ENCODE peak calls at places on chromosomes 12 and 14, in four cellular contexts. E is adrenal gland, Z is stomach, Q is testis. D is an unnamed sample.
A peak's percentile ranks its signal among the peaks of the same experiment; 100 is the strongest.

GRCh38 chr14:33611405-33612183 is 339.3 kb downstream of the EGLN3 start:
- DNase-seq in E (no peak), Z (no peak), Q (no peak), D (no peak)

GRCh38 chr14:73457935-73458218 is 469 bp downstream of the NUMB start:
- DNase-seq in Z (peak; percentile 45), E (peak; percentile 42), Q (peak; percentile 50), D (peak; percentile 58)

GRCh38 chr12:12007001-12007712 is 63.6 kb upstream of the BCL2L14 start:
- DNase-seq in E (no peak), Z (no peak), Q (no peak), D (no peak)

GRCh38 chr12:85092814-85093370 is 56.7 kb downstream of the LRRIQ1 start:
- DNase-seq in Q (no peak), Z (no peak), E (no peak), D (no peak)

GRCh38 chr12:59389968-59390576 is 205.8 kb upstream of the SLC16A7 start:
- DNase-seq in E (no peak), Q (no peak), Z (no peak), D (no peak)

GRCh38 chr12:31324116-31324844 is 1.7 kb downstream of the SINHCAF start:
- DNase-seq in E (peak; percentile 80), Z (peak; percentile 83), Q (peak; percentile 76), D (peak; percentile 81)

GRCh38 chr12:113080692-113081091 is 24.2 kb downstream of the DTX1 start:
- DNase-seq in E (peak; percentile 50), Q (peak; percentile 63), Z (no peak), D (no peak)

GRCh38 chr12:50825372-50825838 is 17.3 kb upstream of the TMPRSS12 start:
- DNase-seq in E (peak; percentile 40), Q (no peak), Z (no peak), D (no peak)

GRCh38 chr12:28191690-28192089 is 1.4 kb downstream of the CCDC91 start:
- DNase-seq in E (no peak), Q (peak; percentile 16), Z (no peak), D (peak; percentile 8)

GRCh38 chr14:72682188-72682587 is 211.7 kb downstream of the DPF3 start:
- DNase-seq in Q (no peak), Z (no peak), E (no peak), D (no peak)

GRCh38 chr12:67981236-67982164 is 7.7 kb upstream of the IFNG-AS1 start:
- DNase-seq in Z (no peak), Q (peak; percentile 32), E (peak; percentile 61), D (no peak)

GRCh38 chr12:109186993-109187653 is 70.7 kb downstream of the ACACB start:
- DNase-seq in Z (no peak), Q (no peak), E (no peak), D (no peak)

GRCh38 chr12:47744005-47744651 is 14.6 kb downstream of the RAPGEF3 start:
- DNase-seq in E (peak; percentile 30), Z (peak; percentile 83), Q (no peak), D (peak; percentile 83)

GRCh38 chr12:103635419-103635818 is 48.3 kb downstream of the STAB2 start:
- DNase-seq in Q (no peak), Z (no peak), E (no peak), D (no peak)

GRCh38 chr14:75993567-75994041 is 8.0 kb downstream of the IFT43 start:
- DNase-seq in E (no peak), Z (no peak), Q (no peak), D (no peak)

GRCh38 chr12:120775862-120776552 is 50.4 kb downstream of the ACADS start:
- DNase-seq in Q (no peak), Z (no peak), E (no peak), D (no peak)

GRCh38 chr14:55446127-55446736 is 5.8 kb upstream of the TBPL2 start:
- DNase-seq in Z (peak; percentile 53), Q (peak; percentile 85), E (peak; percentile 88), D (peak; percentile 60)

GRCh38 chr12:42982828-42983227 is 393.3 kb upstream of the PRICKLE1 start:
- DNase-seq in E (no peak), Q (no peak), Z (no peak), D (no peak)

GRCh38 chr12:104971276-104971675 is 13.2 kb upstream of the SLC41A2 start:
- DNase-seq in Q (no peak), Z (no peak), E (no peak), D (no peak)

GRCh38 chr12:50117057-50117622 is 5.1 kb downstream of the COX14 start:
- DNase-seq in Z (no peak), E (peak; percentile 43), Q (no peak), D (no peak)

GRCh38 chr14:21382886-21383847 is 652 bp downstream of the SUPT16H start:
- DNase-seq in E (peak; percentile 60), Q (peak; percentile 62), Z (peak; percentile 30), D (peak; percentile 36)

GRCh38 chr14:23483216-23483854 is 13.8 kb downstream of the NGDN start:
- DNase-seq in E (no peak), Q (peak; percentile 28), Z (no peak), D (no peak)

GRCh38 chr12:61916856-61917255 is 343.3 kb upstream of the USP15 start:
- DNase-seq in Q (no peak), E (no peak), Z (no peak), D (no peak)

GRCh38 chr14:91654836-91655235 is 77.0 kb downstream of the CATSPERB start:
- DNase-seq in Q (no peak), Z (no peak), E (no peak), D (no peak)

GRCh38 chr12:104667139-104667538 is 210.4 kb downstream of the CHST11 start:
- DNase-seq in Q (no peak), Z (no peak), E (peak; percentile 72), D (no peak)

GRCh38 chr12:65825573-65826512 is 1.6 kb downstream of the HMGA2 start:
- DNase-seq in Z (peak; percentile 45), E (peak; percentile 14), Q (no peak), D (peak; percentile 33)

GRCh38 chr12:124683330-124683662 is 115.9 kb upstream of the NCOR2 start:
- DNase-seq in Q (no peak), Z (peak; percentile 72), E (no peak), D (peak; percentile 51)

GRCh38 chr14:52299692-52300278 is 14.3 kb upstream of the PTGER2 start:
- DNase-seq in Z (no peak), Q (no peak), E (peak; percentile 20), D (no peak)

GRCh38 chr12:41576925-41577324 is 388.8 kb downstream of the PDZRN4 start:
- DNase-seq in Q (no peak), E (no peak), Z (no peak), D (no peak)

GRCh38 chr14:99432491-99432890 is 48.2 kb downstream of the SETD3 start:
- DNase-seq in Q (no peak), Z (no peak), E (no peak), D (no peak)

GRCh38 chr14:85565862-85566296 is 35.9 kb downstream of the FLRT2 start:
- DNase-seq in Q (no peak), E (no peak), Z (no peak), D (no peak)

GRCh38 chr12:29589852-29590251 is 92.4 kb upstream of the OVCH1 start:
- DNase-seq in Q (no peak), Z (no peak), E (no peak), D (no peak)

GRCh38 chr12:6378709-6379427 is 3.5 kb upstream of the SCNN1A start:
- DNase-seq in E (no peak), Q (no peak), Z (no peak), D (no peak)

GRCh38 chr14:69842671-69843407 is 36.4 kb upstream of the SMOC1 start:
- DNase-seq in Z (no peak), Q (no peak), E (no peak), D (no peak)

GRCh38 chr14:86505808-86506207 is 975.9 kb downstream of the FLRT2 start:
- DNase-seq in Q (no peak), Z (no peak), E (no peak), D (no peak)

GRCh38 chr12:53220857-53221202 is 11.2 kb downstream of the RARG start:
- DNase-seq in Q (peak; percentile 90), E (peak; percentile 94), Z (peak; percentile 89), D (peak; percentile 92)

GRCh38 chr14:90109858-90110257 is 48.1 kb downstream of the KCNK13 start:
- DNase-seq in Q (no peak), E (no peak), Z (no peak), D (no peak)

GRCh38 chr12:49832836-49833421 is 4.7 kb upstream of the NCKAP5L start:
- DNase-seq in Q (no peak), Z (no peak), E (no peak), D (no peak)

GRCh38 chr14:20343092-20343854 is at the start of gene PARP2:
- DNase-seq in Z (peak; percentile 95), E (peak; percentile 98), Q (peak; percentile 97), D (peak; percentile 96)
- TF ChIP-seq POLR2A in Z (no peak), E (peak; percentile 98), Q (no peak), D (peak; percentile 93)

DNA sequence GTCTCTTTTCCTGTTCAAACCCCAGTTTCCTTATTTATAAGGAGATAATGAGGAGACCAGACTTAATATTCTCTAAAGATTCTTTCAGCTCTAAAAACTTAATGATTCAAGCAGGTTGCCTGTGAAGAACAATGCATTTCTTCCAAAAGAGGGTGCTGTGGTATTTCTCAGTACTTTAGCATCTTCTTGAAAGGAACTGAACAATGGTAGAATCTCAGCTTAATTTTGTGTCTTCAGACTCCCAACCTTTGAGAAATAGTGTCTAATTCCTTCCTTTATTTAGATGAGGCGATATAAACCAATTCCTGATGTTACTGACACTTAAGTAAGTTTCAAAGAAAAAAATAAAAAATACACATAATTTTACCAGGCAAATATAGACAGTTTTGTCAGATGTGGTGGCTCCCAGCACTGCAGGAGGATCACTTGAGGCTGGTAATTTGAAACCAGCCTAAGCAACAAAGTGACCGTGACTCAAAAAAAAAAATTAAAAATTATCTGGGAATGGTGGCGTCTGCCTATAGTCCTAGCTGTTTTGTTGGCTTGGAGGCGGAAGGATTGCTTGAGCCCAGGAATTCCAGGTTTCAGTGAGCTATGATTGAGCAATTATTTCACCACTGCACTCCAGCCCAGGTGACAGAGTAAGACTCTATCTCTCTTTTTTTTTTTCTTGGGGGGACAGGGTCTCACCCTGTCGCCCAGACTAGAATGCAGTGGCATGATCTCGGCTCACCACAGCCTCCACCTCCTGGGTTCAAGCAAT is 76.9 kb upstream of the PSMA6 start:
- DNase-seq in Z (no peak), E (no peak), Q (no peak), D (no peak)
- TF ChIP-seq CTCF in Z (peak; percentile 21), E (peak; percentile 28), Q (no peak), D (peak; percentile 42)

DNA sequence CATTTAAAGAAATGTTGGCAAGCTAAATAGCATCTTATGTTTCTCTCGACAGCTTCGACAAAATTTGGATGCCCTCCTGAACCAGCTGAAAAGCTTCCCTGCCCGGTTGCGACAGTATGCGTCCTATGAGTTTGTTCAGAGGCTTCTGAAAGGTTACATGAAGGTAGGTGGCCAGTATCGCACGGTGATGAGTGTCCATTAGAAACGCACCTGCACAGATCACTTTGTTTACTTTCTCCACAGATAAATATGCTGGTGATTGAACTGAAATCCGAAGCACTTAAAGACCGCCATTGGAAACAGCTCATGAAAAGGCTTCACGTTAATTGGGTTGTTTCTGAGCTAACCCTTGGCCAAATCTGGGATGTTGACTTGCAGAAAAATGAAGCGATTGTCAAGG is 36.5 kb downstream of the DYNC1H1 start:
- DNase-seq in E (no peak), Z (no peak), Q (no peak), D (no peak)
- TF ChIP-seq POLR2A in E (no peak), Z (no peak), Q (no peak), D (no peak)

DNA sequence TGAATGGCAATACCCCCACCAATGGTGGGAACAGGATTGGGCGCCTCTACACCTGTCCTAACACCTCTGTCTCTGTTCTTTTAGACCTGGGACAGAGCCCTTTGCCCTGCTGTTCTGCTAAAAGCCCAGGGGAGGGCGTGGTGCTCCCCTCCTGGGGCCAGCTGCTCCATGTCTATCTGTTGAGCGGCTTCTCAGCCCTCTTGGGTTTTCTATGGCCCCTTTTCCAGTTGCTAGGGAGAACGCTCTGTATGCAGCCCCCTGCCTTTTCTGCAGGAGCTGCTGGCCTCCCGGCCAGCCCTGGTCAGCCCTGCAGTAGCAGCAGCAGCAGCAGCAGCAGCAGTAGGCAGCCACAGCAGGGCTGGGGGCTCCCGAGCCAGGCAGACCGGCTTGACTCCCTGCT is 1.2 kb downstream of the RTL1 start:
- DNase-seq in E (no peak), Q (no peak), Z (no peak), D (no peak)
- TF ChIP-seq CTCF in E (no peak), Q (no peak), Z (no peak), D (no peak)